ENCODE peak calls at places on chromosomes 12 and 14, in five cellular contexts. O is stromal cell of bone marrow, S is neuronal stem cell, X is activated T-cell treated with anti-CD3 and anti-CD28 coated beads for 4 hours, Q is NCI-H1092 treated with DMSO at 0.1 percent for 48 hours. L is an unnamed sample.
A peak's percentile ranks its signal among the peaks of the same experiment; 100 is the strongest.

GRCh38 chr12:123055281-123055766 is 74.8 kb downstream of the ARL6IP4 start:
- DNase-seq in X (no peak), Q (peak; percentile 78), O (no peak), S (no peak), L (no peak)

GRCh38 chr12:108112815-108113556 is 16.1 kb upstream of the WSCD2 start:
- DNase-seq in Q (no peak), X (no peak), O (no peak), S (peak; percentile 43), L (no peak)

GRCh38 chr12:76545486-76545885 is 14.1 kb downstream of the OSBPL8 start:
- DNase-seq in Q (no peak), S (no peak), O (no peak), X (no peak), L (no peak)

GRCh38 chr12:130334937-130335336 is 2.8 kb upstream of the PIWIL1 start:
- DNase-seq in X (no peak), Q (no peak), O (no peak), S (no peak), L (no peak)

GRCh38 chr14:69726761-69727511 is 40.0 kb upstream of the SRSF5 start:
- DNase-seq in Q (peak; percentile 56), S (peak; percentile 76), O (peak; percentile 40), X (peak; percentile 81), L (peak; percentile 68)

GRCh38 chr12:109890620-109891019 is 9.5 kb upstream of the TCHP start:
- DNase-seq in O (no peak), S (no peak), X (no peak), Q (no peak), L (no peak)

GRCh38 chr12:26198742-26199141 is 3.4 kb downstream of the SSPN start:
- DNase-seq in X (no peak), S (no peak), Q (no peak), O (peak; percentile 69), L (no peak)

GRCh38 chr14:91144425-91145145 is 30.7 kb downstream of the DGLUCY start:
- DNase-seq in S (no peak), Q (no peak), O (peak; percentile 48), X (no peak), L (no peak)

GRCh38 chr12:117134059-117134458 is 34.8 kb upstream of the TESC start:
- DNase-seq in X (peak; percentile 14), S (no peak), O (no peak), Q (no peak), L (peak; percentile 13)

GRCh38 chr14:101072945-101073597 is 169.5 kb upstream of the RTL1 start:
- DNase-seq in X (no peak), S (peak; percentile 40), Q (peak; percentile 45), O (peak; percentile 72), L (peak; percentile 74)

GRCh38 chr14:22178330-22178981 is 410.6 kb downstream of the DAD1 start:
- DNase-seq in X (no peak), O (no peak), S (no peak), Q (no peak), L (no peak)

GRCh38 chr12:106247731-106248176 is at the start of gene CKAP4:
- DNase-seq in S (peak; percentile 73), Q (peak; percentile 45), X (peak; percentile 24), O (peak; percentile 76), L (no peak)

GRCh38 chr12:5661820-5662219 is 229.9 kb downstream of the NTF3 start:
- DNase-seq in O (no peak), X (no peak), Q (no peak), S (no peak), L (no peak)

GRCh38 chr12:25241171-25242020 is 9.3 kb downstream of the KRAS start:
- DNase-seq in O (peak; percentile 41), Q (peak; percentile 19), S (no peak), X (no peak), L (peak; percentile 21)

GRCh38 chr12:7352661-7353060 is 48.8 kb downstream of the ACSM4 start:
- DNase-seq in S (no peak), X (no peak), Q (no peak), O (no peak), L (no peak)

GRCh38 chr12:93173178-93173957 is 204.4 kb upstream of the NUDT4 start:
- DNase-seq in S (no peak), Q (no peak), O (no peak), X (no peak), L (no peak)

GRCh38 chr14:60721331-60722162 is 2.6 kb downstream of the SIX4 start:
- DNase-seq in Q (no peak), X (peak; percentile 70), S (peak; percentile 47), O (no peak), L (no peak)

GRCh38 chr14:64465208-64465821 is at the start of gene AKAP5:
- DNase-seq in Q (peak; percentile 85), S (peak; percentile 80), X (peak; percentile 33), O (no peak), L (peak; percentile 22)

GRCh38 chr12:1919284-1919683 is 832 bp upstream of the CACNA2D4 start:
- DNase-seq in Q (no peak), X (no peak), S (no peak), O (no peak), L (no peak)

GRCh38 chr12:17976202-17976601 is 113.8 kb downstream of the RERGL start:
- DNase-seq in Q (no peak), X (no peak), S (peak; percentile 12), O (no peak), L (no peak)

GRCh38 chr12:40597133-40597532 is 95.1 kb upstream of the CNTN1 start:
- DNase-seq in X (no peak), Q (no peak), S (no peak), O (no peak), L (no peak)

GRCh38 chr12:92675092-92675865 is 27.5 kb upstream of the PLEKHG7 start:
- DNase-seq in Q (no peak), S (no peak), X (no peak), O (no peak), L (peak; percentile 55)

GRCh38 chr12:96398422-96399080 is 1.7 kb downstream of the CDK17 start:
- DNase-seq in Q (no peak), X (no peak), S (no peak), O (no peak), L (no peak)

GRCh38 chr14:52950410-52950897 is 396 bp downstream of the FERMT2 start:
- DNase-seq in O (peak; percentile 25), X (no peak), Q (peak; percentile 50), S (peak; percentile 45), L (no peak)

GRCh38 chr12:128178971-128179370 is 88.0 kb upstream of the TMEM132C start:
- DNase-seq in Q (no peak), S (no peak), X (no peak), O (no peak), L (no peak)

GRCh38 chr12:132268674-132269073 is 60.7 kb downstream of the GALNT9 start:
- DNase-seq in S (no peak), O (no peak), X (no peak), Q (no peak), L (no peak)

GRCh38 chr12:67981236-67982164 is 7.7 kb upstream of the IFNG-AS1 start:
- DNase-seq in Q (peak; percentile 70), O (peak; percentile 87), X (no peak), S (no peak), L (no peak)

GRCh38 chr12:119381471-119382235 is 47.1 kb downstream of the CCDC60 start:
- DNase-seq in Q (no peak), X (no peak), S (no peak), O (no peak), L (no peak)

GRCh38 chr12:132653567-132654290 is 33.4 kb downstream of the POLE start:
- DNase-seq in Q (no peak), O (no peak), S (no peak), X (no peak), L (no peak)

GRCh38 chr14:40099316-40099715 is 667.1 kb upstream of the FBXO33 start:
- DNase-seq in O (no peak), Q (no peak), S (no peak), X (no peak), L (no peak)

GRCh38 chr12:57278465-57279453 is 27.8 kb upstream of the STAC3 start:
- DNase-seq in X (no peak), S (no peak), Q (no peak), O (no peak), L (no peak)

GRCh38 chr14:58152569-58152857 is 500 bp upstream of the ARMH4 start:
- DNase-seq in Q (no peak), O (no peak), X (no peak), S (no peak), L (no peak)

L was measured in NK-92 treated with Interleukin-12 subunit alpha and Interleukin-12 subunit beta, amount 100 ng/mL, for 24 hours.